ENCODE peak calls at places on chromosomes 11 and 22, in eight cellular contexts. I is amygdala; K is activated CD8-positive, alpha-beta T cell treated with anti-CD3 and anti-CD28 coated beads, Interleukin-2, amount 10 ng/mL, durations not matched to agents 7 days and 5 days; S is D341Med; R is NCI-H460; E is activated naive CD4-positive, alpha-beta T cell treated with anti-CD3 and anti-CD28 coated beads, Interleukin-2, amount 10 ng/mL, durations not matched to agents 7 days and 5 days; J is T-helper 9 cell; D is ovary. W is an unnamed sample.

GRCh38 chr11:58782066-58782465 is 50.3 kb upstream of the GLYAT start:
- DNase-seq in I (no peak), K (no peak), S (no peak), R (no peak), E (no peak), J (no peak), D (no peak), W (no peak)

GRCh38 chr11:9852465-9852864 is 188.6 kb downstream of the SWAP70 start:
- DNase-seq in I (no peak), K (no peak), S (no peak), R (no peak), E (no peak), J (no peak), D (no peak), W (no peak)

GRCh38 chr22:45551310-45552016 is 48.8 kb downstream of the FBLN1 start:
- DNase-seq in I (no peak), K (no peak), S (no peak), R (no peak), E (no peak), J (no peak), D (peak; percentile 66), W (no peak)

GRCh38 chr11:19985106-19985505 is 175.2 kb downstream of the DBX1 start:
- DNase-seq in I (no peak), K (no peak), S (no peak), R (no peak), E (no peak), J (no peak), D (no peak), W (no peak)

GRCh38 chr11:128814856-128815705 is 52.0 kb downstream of the KCNJ1 start:
- DNase-seq in I (no peak), K (no peak), S (peak; percentile 44), R (no peak), E (no peak), J (no peak), D (peak; percentile 61), W (no peak)

GRCh38 chr11:72042059-72042425 is 38.3 kb downstream of the NUMA1 start:
- DNase-seq in I (no peak), K (no peak), S (no peak), R (no peak), E (no peak), J (no peak), D (no peak), W (no peak)

GRCh38 chr11:11608783-11609232 is 13.0 kb downstream of the GALNT18 start:
- DNase-seq in I (no peak), K (no peak), S (no peak), R (no peak), E (no peak), J (no peak), D (no peak), W (no peak)

GRCh38 chr11:34641981-34642380 is 21.1 kb downstream of the EHF start:
- DNase-seq in I (no peak), K (no peak), S (no peak), R (no peak), E (no peak), J (no peak), D (no peak), W (no peak)

GRCh38 chr22:22374579-22374978 is 130.0 kb downstream of the VPREB1 start:
- DNase-seq in I (no peak), K (no peak), S (no peak), R (no peak), E (no peak), J (no peak), D (no peak), W (no peak)

GRCh38 chr11:38971141-38971540 is 2373.1 kb upstream of the RAG2 start:
- DNase-seq in I (no peak), K (no peak), S (no peak), R (no peak), E (no peak), J (no peak), D (no peak), W (no peak)

GRCh38 chr11:30990625-30991348 is 378.8 kb downstream of the DCDC1 start:
- DNase-seq in I (no peak), K (no peak), S (no peak), R (no peak), E (no peak), J (no peak), D (no peak), W (no peak)

GRCh38 chr11:102111787-102112653 is 1.8 kb downstream of the YAP1 start:
- DNase-seq in I (no peak), K (peak; percentile 22), S (no peak), R (peak; percentile 79), E (peak; percentile 33), J (no peak), D (peak; percentile 69), W (no peak)

GRCh38 chr11:833114-833791 is 501 bp downstream of the CD151 start:
- DNase-seq in I (no peak), K (peak; percentile 43), S (peak; percentile 64), R (no peak), E (peak; percentile 57), J (peak; percentile 46), D (no peak), W (peak; percentile 37)

GRCh38 chr11:114892381-114893197 is 214.3 kb downstream of the NXPE2 start:
- DNase-seq in I (no peak), K (peak; percentile 25), S (no peak), R (no peak), E (no peak), J (no peak), D (no peak), W (no peak)

GRCh38 chr11:33643167-33643817 is 57.3 kb downstream of the C11orf91 start:
- DNase-seq in I (no peak), K (no peak), S (no peak), R (no peak), E (no peak), J (no peak), D (no peak), W (no peak)

GRCh38 chr11:66867425-66868040 is 10.7 kb downstream of the LRFN4 start:
- DNase-seq in I (no peak), K (no peak), S (no peak), R (no peak), E (no peak), J (no peak), D (no peak), W (no peak)

GRCh38 chr11:85123752-85124231 is 503.4 kb downstream of the DLG2 start:
- DNase-seq in I (no peak), K (no peak), S (no peak), R (no peak), E (no peak), J (no peak), D (no peak), W (no peak)

W was measured in T-helper 22 cell.